ENCODE peak calls at places on chromosomes 3 and 15, in six cellular contexts. P is iris pigment epithelial cell; R is left colon; H is GM19239; Z is stimulated activated naive B cell treated with anti-CD40 and anti-IgM and Interleukin-4, amounts not matched to agents 10 μg/mL and 1 μg/mL and 100 μg/mL, for 72 hours; Y is Right ventricle myocardium superior. U is an unnamed sample.

GRCh38 chr3:197475514-197475913 is 80.3 kb downstream of the BDH1 start:
- DNase-seq in P (no peak), R (no peak), H (no peak), Z (no peak), Y (no peak), U (no peak)

GRCh38 chr15:53197426-53197839 is 407.3 kb upstream of the ONECUT1 start:
- DNase-seq in P (peak; percentile 27), R (peak; percentile 29), H (peak; percentile 21), Z (peak; percentile 22), Y (peak; percentile 49), U (peak; percentile 67)

GRCh38 chr3:142029052-142029642 is 120.2 kb downstream of the TFDP2 start:
- DNase-seq in P (no peak), R (no peak), H (no peak), Z (no peak), Y (no peak), U (no peak)

GRCh38 chr15:47586653-47587224 is 130.6 kb upstream of the SEMA6D start:
- DNase-seq in P (no peak), R (peak; percentile 48), H (no peak), Z (no peak), Y (peak; percentile 70), U (no peak)

GRCh38 chr15:29815000-29815704 is 7.1 kb downstream of the TJP1 start:
- DNase-seq in P (no peak), R (no peak), H (no peak), Z (no peak), Y (no peak), U (peak; percentile 73)

GRCh38 chr15:39554746-39555387 is 26.0 kb upstream of the THBS1 start:
- DNase-seq in P (no peak), R (no peak), H (no peak), Z (no peak), Y (no peak), U (no peak)

GRCh38 chr3:33064929-33065328 is 32.0 kb downstream of the GLB1 start:
- DNase-seq in P (no peak), R (no peak), H (no peak), Z (no peak), Y (no peak), U (no peak)

GRCh38 chr15:61382927-61383326 is 153.8 kb upstream of the RORA start:
- DNase-seq in P (no peak), R (no peak), H (no peak), Z (no peak), Y (no peak), U (no peak)

GRCh38 chr15:75966073-75966472 is 46.2 kb downstream of the NRG4 start:
- DNase-seq in P (peak; percentile 95), R (no peak), H (no peak), Z (no peak), Y (no peak), U (no peak)

GRCh38 chr3:3286014-3286413 is 106.5 kb upstream of the CRBN start:
- DNase-seq in P (no peak), R (no peak), H (no peak), Z (no peak), Y (no peak), U (no peak)

GRCh38 chr15:52778457-52778856 is 11.7 kb downstream of the ONECUT1 start:
- DNase-seq in P (no peak), R (no peak), H (no peak), Z (no peak), Y (no peak), U (no peak)

GRCh38 chr3:186589856-186590579 is 19.5 kb downstream of the DNAJB11 start:
- DNase-seq in P (peak; percentile 55), R (no peak), H (no peak), Z (no peak), Y (no peak), U (no peak)

GRCh38 chr3:45611619-45612018 is 17.1 kb downstream of the LIMD1 start:
- DNase-seq in P (no peak), R (no peak), H (no peak), Z (no peak), Y (no peak), U (no peak)

GRCh38 chr15:37891754-37892368 is 42.6 kb upstream of the TMCO5A start:
- DNase-seq in P (peak; percentile 75), R (no peak), H (no peak), Z (no peak), Y (no peak), U (peak; percentile 58)

GRCh38 chr3:21515417-21515816 is 235.6 kb downstream of the ZNF385D start:
- DNase-seq in P (no peak), R (no peak), H (no peak), Z (no peak), Y (no peak), U (no peak)

GRCh38 chr3:187802928-187803259 is 57.6 kb upstream of the BCL6 start:
- DNase-seq in P (no peak), R (no peak), H (peak; percentile 10), Z (peak; percentile 26), Y (no peak), U (no peak)

GRCh38 chr3:113269661-113270060 is 58.3 kb downstream of the BOC start:
- DNase-seq in P (no peak), R (no peak), H (no peak), Z (no peak), Y (no peak), U (no peak)

GRCh38 chr3:129694228-129694627 is 87.8 kb upstream of the PLXND1 start:
- DNase-seq in P (no peak), R (no peak), H (no peak), Z (no peak), Y (no peak), U (no peak)